ENCODE peak calls at places on chromosome 18, in nine cellular contexts. B, L, Z, M, T, C, R, W and Q are unnamed samples.

GRCh38 chr18:56108486-56109367 is 520.7 kb upstream of the TCF4 start:
- DNase-seq in C (no peak), Z (no peak), W (no peak), L (no peak), T (no peak), M (no peak), B (no peak), R (no peak), Q (no peak)

GRCh38 chr18:8503287-8503686 is 106.0 kb upstream of the RAB12 start:
- DNase-seq in B (no peak), Z (no peak), T (no peak), R (no peak), M (no peak), L (no peak), C (no peak), W (no peak), Q (no peak)

GRCh38 chr18:76506395-76506794 is 11.4 kb upstream of the ZNF516 start:
- DNase-seq in M (no peak), Z (no peak), B (no peak), W (no peak), L (no peak), T (no peak), R (no peak), C (no peak), Q (no peak)

GRCh38 chr18:80196528-80197320 is 50.6 kb downstream of the PARD6G start:
- DNase-seq in W (no peak), M (peak; percentile 71), C (no peak), L (no peak), T (no peak), B (peak; percentile 82), Z (no peak), R (no peak), Q (peak; percentile 59)

GRCh38 chr18:6055711-6056110 is 160.4 kb upstream of the TMEM200C start:
- DNase-seq in T (no peak), C (no peak), L (no peak), R (no peak), M (peak; percentile 33), Z (no peak), W (no peak), B (no peak), Q (no peak)

GRCh38 chr18:11497585-11497984 is 111.8 kb upstream of the SLC35G4 start:
- DNase-seq in W (no peak), T (no peak), C (no peak), Z (no peak), M (no peak), L (no peak), R (no peak), B (no peak), Q (no peak)

GRCh38 chr18:38427234-38427633 is 861.6 kb upstream of the CELF4 start:
- DNase-seq in Z (no peak), R (peak; percentile 10), T (peak; percentile 34), M (no peak), C (no peak), L (no peak), W (no peak), B (peak; percentile 38), Q (no peak)

GRCh38 chr18:79852561-79853302 is 55.0 kb downstream of the KCNG2 start:
- DNase-seq in T (no peak), B (no peak), Z (no peak), W (no peak), C (no peak), L (no peak), M (no peak), R (no peak), Q (no peak)

GRCh38 chr18:7754725-7755181 is 187.6 kb downstream of the PTPRM start:
- DNase-seq in L (no peak), M (no peak), R (no peak), C (no peak), W (no peak), Z (no peak), B (peak; percentile 53), T (no peak), Q (no peak)